ENCODE peak calls at places on chromosome 3, in seven cellular contexts. V is sigmoid colon, D is esophagus muscularis mucosa, Z is prostate gland, F is stomach, R is breast epithelium, Q is transverse colon. M is an unnamed sample.
A peak's percentile ranks its signal among the peaks of the same experiment; 100 is the strongest.

GRCh38 chr3:173932624-173933023 is 535.1 kb downstream of the NLGN1 start:
- DNase-seq in V (no peak), D (no peak), Z (no peak), F (no peak), R (no peak), Q (no peak), M (no peak)

GRCh38 chr3:193826126-193826795 is 233.3 kb downstream of the OPA1 start:
- DNase-seq in V (no peak), D (no peak), Z (no peak), F (peak; percentile 54), R (peak; percentile 44), Q (peak; percentile 27), M (no peak)

GRCh38 chr3:131735121-131735520 is 232.3 kb upstream of the MRPL3 start:
- DNase-seq in V (no peak), D (no peak), Z (no peak), F (no peak), R (no peak), Q (no peak), M (no peak)

GRCh38 chr3:194851254-194851653 is 165.6 kb downstream of the FAM43A start:
- DNase-seq in V (no peak), D (no peak), Z (no peak), F (no peak), R (no peak), Q (no peak), M (no peak)

GRCh38 chr3:188432826-188433525 is 279.0 kb downstream of the LPP start:
- DNase-seq in V (no peak), D (no peak), Z (no peak), F (peak; percentile 45), R (no peak), Q (no peak), M (no peak)

GRCh38 chr3:196872316-196872715 is 4.6 kb downstream of the SENP5 start:
- DNase-seq in V (no peak), D (no peak), Z (no peak), F (no peak), R (no peak), Q (no peak), M (no peak)

GRCh38 chr3:123745184-123745855 is 138.8 kb downstream of the MYLK start:
- DNase-seq in V (no peak), D (no peak), Z (no peak), F (no peak), R (no peak), Q (no peak), M (no peak)

GRCh38 chr3:124837730-124838186 is 49.4 kb downstream of the ITGB5 start:
- DNase-seq in V (peak; percentile 88), D (no peak), Z (peak; percentile 44), F (peak; percentile 43), R (no peak), Q (peak; percentile 73), M (peak; percentile 80)

GRCh38 chr3:101279765-101280385 is 40.5 kb downstream of the IMPG2 start:
- DNase-seq in V (no peak), D (no peak), Z (no peak), F (no peak), R (no peak), Q (no peak), M (no peak)

GRCh38 chr3:32200490-32200889 is 38.0 kb upstream of the CMTM8 start:
- DNase-seq in V (peak; percentile 89), D (no peak), Z (no peak), F (no peak), R (peak; percentile 39), Q (no peak), M (no peak)

GRCh38 chr3:139434764-139435291 is 41.5 kb downstream of the RBP2 start:
- DNase-seq in V (no peak), D (peak; percentile 75), Z (peak; percentile 26), F (no peak), R (no peak), Q (no peak), M (no peak)

GRCh38 chr3:109023656-109024254 is 70.1 kb upstream of the GUCA1C start:
- DNase-seq in V (no peak), D (no peak), Z (peak; percentile 49), F (peak; percentile 32), R (no peak), Q (peak; percentile 22), M (no peak)

GRCh38 chr3:108089544-108089943 is 1.3 kb downstream of the CD47 start:
- DNase-seq in V (no peak), D (no peak), Z (no peak), F (no peak), R (no peak), Q (no peak), M (no peak)

GRCh38 chr3:149615731-149616221 is 42.0 kb downstream of the WWTR1 start:
- DNase-seq in V (no peak), D (no peak), Z (no peak), F (no peak), R (no peak), Q (no peak), M (no peak)

GRCh38 chr3:149618151-149619123 is 39.4 kb downstream of the WWTR1 start:
- DNase-seq in V (no peak), D (no peak), Z (peak; percentile 8), F (no peak), R (no peak), Q (no peak), M (no peak)

GRCh38 chr3:149621218-149622005 is 36.4 kb downstream of the WWTR1 start:
- DNase-seq in V (no peak), D (no peak), Z (no peak), F (no peak), R (no peak), Q (no peak), M (no peak)

GRCh38 chr3:149623819-149624218 is 34.0 kb downstream of the WWTR1 start:
- DNase-seq in V (no peak), D (no peak), Z (no peak), F (no peak), R (no peak), Q (no peak), M (no peak)

GRCh38 chr3:149620291-149621020 is 37.4 kb downstream of the WWTR1 start:
- DNase-seq in V (no peak), D (no peak), Z (no peak), F (no peak), R (no peak), Q (no peak), M (no peak)
- H3K4me3 ChIP-seq in V (no peak overlapping the region), D (no peak overlapping the region), Z (no peak overlapping the region), F (no peak overlapping the region), R (no peak overlapping the region), Q (no peak overlapping the region), M (no peak overlapping the region)

GRCh38 chr3:129180461-129180860 is 3.2 kb downstream of the CNBP start:
- DNase-seq in V (no peak), D (no peak), Z (no peak), F (no peak), R (no peak), Q (no peak), M (no peak)

GRCh38 chr3:129183569-129184395 is at the start of gene CNBP:
- DNase-seq in V (peak; percentile 96), D (peak; percentile 97), Z (peak; percentile 92), F (peak; percentile 96), R (peak; percentile 95), Q (peak; percentile 95), M (peak; percentile 93)

GRCh38 chr3:129184396-129184656 is 630 bp upstream of the CNBP start:
- DNase-seq in V (peak; percentile 73), D (no peak), Z (no peak), F (no peak), R (peak; percentile 30), Q (peak; percentile 26), M (no peak)

GRCh38 chr3:129181834-129182233 is 1.9 kb downstream of the CNBP start:
- DNase-seq in V (no peak), D (no peak), Z (no peak), F (no peak), R (no peak), Q (no peak), M (no peak)

DNA sequence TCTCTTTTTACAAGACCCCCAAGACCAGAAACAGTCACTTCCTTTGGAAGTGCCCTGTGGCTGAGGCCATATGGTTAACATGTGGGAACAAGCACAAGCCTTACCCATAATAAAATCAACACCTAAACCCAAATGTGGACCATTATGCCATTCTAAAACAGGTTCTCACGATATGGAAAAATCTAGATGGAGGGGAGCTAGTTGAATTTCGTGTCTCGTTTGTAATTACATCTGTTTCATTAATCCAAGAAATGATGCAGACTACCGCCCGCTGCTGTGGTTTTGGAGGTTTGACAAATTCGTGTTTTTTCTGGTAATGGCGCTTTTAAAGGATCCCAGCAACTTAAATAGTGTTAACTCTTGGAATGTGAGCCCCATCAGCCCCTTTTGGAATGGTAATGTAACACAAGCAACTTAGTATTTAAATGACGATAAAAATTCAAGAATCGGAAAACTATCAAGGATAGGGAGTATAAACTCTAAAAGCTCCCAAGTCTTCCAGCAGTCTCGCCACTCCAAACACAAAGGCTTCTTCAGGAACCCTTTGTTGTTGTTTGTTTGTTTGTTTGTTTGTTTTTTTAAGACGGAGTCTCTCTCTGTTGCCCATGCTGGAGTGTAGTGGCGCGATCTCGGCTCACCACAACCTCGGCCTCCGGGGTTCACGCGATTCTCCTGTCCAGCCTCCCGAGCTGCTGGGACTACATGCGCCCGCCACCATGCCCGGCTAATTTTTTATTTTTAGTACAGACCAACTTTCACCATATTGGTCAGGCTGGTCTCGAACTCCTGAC is 1.1 kb downstream of the CNBP start:
- DNase-seq in V (no peak), D (no peak), Z (no peak), F (no peak), R (no peak), Q (peak; percentile 24), M (no peak)
- TF ChIP-seq POLR2AphosphoS5 in V (peak; percentile 11), D (no peak), Z (peak; percentile 17), F (no peak), R (no peak), Q (no peak), M (no peak)

DNA sequence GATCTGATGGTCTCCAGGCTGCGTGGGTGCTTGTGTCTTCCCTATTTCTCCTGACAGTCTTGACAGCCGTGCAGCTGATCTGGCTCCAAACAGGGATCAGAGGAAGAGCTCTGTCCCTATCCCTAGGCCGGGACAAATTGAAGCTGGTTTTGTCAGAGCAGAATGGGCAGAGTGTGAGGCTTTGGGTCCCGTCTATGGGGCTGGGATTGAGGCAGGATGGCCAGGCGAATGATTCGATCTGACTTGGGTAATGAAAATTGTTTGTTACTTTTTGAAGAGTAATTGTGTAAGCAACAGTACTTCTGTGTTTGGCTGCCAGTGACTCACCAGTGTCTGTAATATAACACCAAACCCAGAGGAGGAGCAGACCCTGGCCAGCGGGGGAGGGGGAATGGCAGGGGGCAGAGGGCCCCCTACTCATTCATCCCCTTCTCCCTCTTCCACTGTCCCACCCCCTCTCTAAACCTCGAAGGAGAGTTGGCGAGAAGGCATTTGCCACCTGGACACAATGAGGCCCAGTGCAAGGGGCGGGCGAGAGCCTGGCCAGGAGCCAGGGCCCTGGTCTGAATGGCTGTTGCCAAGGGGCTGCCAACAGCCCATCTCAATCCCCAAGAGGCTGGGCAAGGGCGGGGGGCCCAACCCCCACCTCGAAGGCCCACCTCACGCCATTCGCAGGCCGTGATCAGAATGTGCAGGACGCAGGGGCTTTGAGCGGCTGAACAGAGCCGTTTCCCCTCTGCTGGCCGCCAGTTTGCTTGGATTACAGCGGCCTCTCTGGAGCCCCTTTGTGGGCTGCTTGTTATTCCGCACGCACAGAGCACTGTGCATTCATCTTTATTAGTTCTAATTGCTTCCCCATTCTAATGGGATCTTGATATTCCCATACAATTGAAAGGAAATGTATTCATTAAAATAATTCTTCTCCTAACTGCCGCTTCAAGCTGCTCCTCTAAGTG is 5.1 kb upstream of the MAGEF1 start:
- DNase-seq in V (no peak), D (no peak), Z (no peak), F (no peak), R (no peak), Q (no peak), M (no peak)
- H3K4me3 ChIP-seq in V (no peak overlapping the region), D (no peak overlapping the region), Z (no peak overlapping the region), F (no peak overlapping the region), R (no peak overlapping the region), Q (no peak overlapping the region), M (no peak overlapping the region)

GRCh38 chr3:151856106-151856505 is 17.3 kb upstream of the SUCNR1 start:
- DNase-seq in V (no peak), D (no peak), Z (no peak), F (no peak), R (no peak), Q (no peak), M (no peak)

GRCh38 chr3:151852074-151852811 is 21.2 kb upstream of the SUCNR1 start:
- DNase-seq in V (no peak), D (no peak), Z (no peak), F (no peak), R (no peak), Q (no peak), M (no peak)
- TF ChIP-seq POLR2AphosphoS5 in V (no peak), D (no peak), Z (no peak), F (no peak), R (no peak), Q (no peak), M (no peak)

M was measured in suprapubic skin.